ENCODE peak calls at places on chromosomes 16 and 17, in four cellular contexts. D is mucosa of descending colon, E is lung, F is foreskin fibroblast. T is an unnamed sample.

GRCh38 chr16:72415379-72415778 is 243.4 kb upstream of the PMFBP1 start:
- DNase-seq in D (no peak), E (no peak), F (no peak), T (no peak)

GRCh38 chr16:19835989-19836421 is 48.6 kb downstream of the GPRC5B start:
- DNase-seq in D (no peak), E (no peak), F (peak; percentile 12), T (no peak)

GRCh38 chr16:55252577-55252976 is 71.4 kb upstream of the IRX6 start:
- DNase-seq in D (no peak), E (no peak), F (no peak), T (no peak)

GRCh38 chr17:12964162-12964561 is 53.7 kb downstream of the ELAC2 start:
- DNase-seq in D (no peak), E (no peak), F (no peak), T (no peak)

GRCh38 chr17:38619937-38620550 is 14.3 kb upstream of the SRCIN1 start:
- DNase-seq in D (no peak), E (no peak), F (no peak), T (no peak)

GRCh38 chr16:4067262-4068001 is 48.8 kb downstream of the ADCY9 start:
- DNase-seq in D (no peak), E (no peak), F (peak; percentile 90), T (no peak)

GRCh38 chr16:21590791-21591190 is 8.6 kb upstream of the METTL9 start:
- DNase-seq in D (no peak), E (no peak), F (peak; percentile 67), T (no peak)

GRCh38 chr16:76535-77272 is 1.3 kb upstream of the MPG start:
- DNase-seq in D (peak; percentile 85), E (peak; percentile 70), F (peak; percentile 97), T (peak; percentile 59)

GRCh38 chr17:74924250-74924948 is at the start of gene OTOP2:
- DNase-seq in D (no peak), E (peak; percentile 44), F (no peak), T (no peak)

GRCh38 chr17:75876190-75876937 is 2.0 kb downstream of the TRIM47 start:
- DNase-seq in D (peak; percentile 93), E (peak; percentile 74), F (no peak), T (peak; percentile 91)

GRCh38 chr16:48959204-48959603 is 322.4 kb downstream of the CBLN1 start:
- DNase-seq in D (no peak), E (no peak), F (no peak), T (no peak)

GRCh38 chr16:30351586-30352419 is 3.3 kb downstream of the CD2BP2 start:
- DNase-seq in D (peak; percentile 65), E (peak; percentile 86), F (peak; percentile 95), T (no peak)

GRCh38 chr17:69246726-69247375 is 18.2 kb upstream of the ABCA10 start:
- DNase-seq in D (no peak), E (no peak), F (peak; percentile 73), T (no peak)

GRCh38 chr17:76892329-76892728 is 24.1 kb downstream of the MGAT5B start:
- DNase-seq in D (no peak), E (no peak), F (no peak), T (no peak)

GRCh38 chr17:76888661-76889060 is 20.5 kb downstream of the MGAT5B start:
- DNase-seq in D (no peak), E (no peak), F (no peak), T (no peak)

GRCh38 chr17:76886395-76886794 is 18.2 kb downstream of the MGAT5B start:
- DNase-seq in D (no peak), E (no peak), F (no peak), T (no peak)

GRCh38 chr17:76887809-76888208 is 19.6 kb downstream of the MGAT5B start:
- DNase-seq in D (no peak), E (no peak), F (no peak), T (no peak)

GRCh38 chr17:76889323-76889722 is 21.1 kb downstream of the MGAT5B start:
- DNase-seq in D (no peak), E (no peak), F (no peak), T (no peak)
- TF ChIP-seq CTCF in D (no peak), E (no peak), F (no peak), T (no peak)

GRCh38 chr16:9016824-9017223 is 53.1 kb upstream of the USP7 start:
- DNase-seq in D (no peak), E (no peak), F (no peak), T (no peak)
- TF ChIP-seq CTCF in D (no peak), E (no peak), F (no peak), T (no peak)

DNA sequence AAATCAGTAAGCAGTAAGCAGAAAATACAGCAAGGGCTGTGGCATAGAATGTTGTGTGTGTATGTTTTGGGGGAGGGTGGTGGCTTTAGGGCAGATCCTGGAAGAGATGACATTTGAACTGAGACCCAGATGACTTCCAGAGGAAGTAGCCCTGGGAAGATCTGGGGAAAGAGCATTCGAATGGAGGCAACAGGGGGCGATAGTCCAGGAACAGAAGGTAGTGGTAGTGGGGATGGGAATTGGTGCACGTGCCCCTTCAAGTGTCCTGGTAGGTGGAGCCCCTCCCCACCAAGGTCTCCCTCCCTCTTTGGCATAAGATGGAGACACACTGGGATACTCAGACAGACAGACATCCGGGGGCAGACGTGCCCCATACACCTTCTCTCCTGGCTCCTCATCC is 14.1 kb downstream of the ARHGEF15 start:
- DNase-seq in D (no peak), E (no peak), F (no peak), T (no peak)
- TF ChIP-seq CTCF in D (no peak), E (no peak), F (no peak), T (no peak)

GRCh38 chr16:81585785-81586184 is 141.2 kb downstream of the CMIP start:
- DNase-seq in D (no peak), E (no peak), F (peak; percentile 15), T (peak; percentile 45)

GRCh38 chr16:81583893-81584705 is 139.5 kb downstream of the CMIP start:
- DNase-seq in D (no peak), E (peak; percentile 81), F (peak; percentile 93), T (peak; percentile 66)

GRCh38 chr16:81581107-81581506 is 136.5 kb downstream of the CMIP start:
- DNase-seq in D (peak; percentile 75), E (peak; percentile 58), F (no peak), T (peak; percentile 88)

GRCh38 chr16:81586421-81586820 is 141.8 kb downstream of the CMIP start:
- DNase-seq in D (no peak), E (no peak), F (no peak), T (peak; percentile 46)

DNA sequence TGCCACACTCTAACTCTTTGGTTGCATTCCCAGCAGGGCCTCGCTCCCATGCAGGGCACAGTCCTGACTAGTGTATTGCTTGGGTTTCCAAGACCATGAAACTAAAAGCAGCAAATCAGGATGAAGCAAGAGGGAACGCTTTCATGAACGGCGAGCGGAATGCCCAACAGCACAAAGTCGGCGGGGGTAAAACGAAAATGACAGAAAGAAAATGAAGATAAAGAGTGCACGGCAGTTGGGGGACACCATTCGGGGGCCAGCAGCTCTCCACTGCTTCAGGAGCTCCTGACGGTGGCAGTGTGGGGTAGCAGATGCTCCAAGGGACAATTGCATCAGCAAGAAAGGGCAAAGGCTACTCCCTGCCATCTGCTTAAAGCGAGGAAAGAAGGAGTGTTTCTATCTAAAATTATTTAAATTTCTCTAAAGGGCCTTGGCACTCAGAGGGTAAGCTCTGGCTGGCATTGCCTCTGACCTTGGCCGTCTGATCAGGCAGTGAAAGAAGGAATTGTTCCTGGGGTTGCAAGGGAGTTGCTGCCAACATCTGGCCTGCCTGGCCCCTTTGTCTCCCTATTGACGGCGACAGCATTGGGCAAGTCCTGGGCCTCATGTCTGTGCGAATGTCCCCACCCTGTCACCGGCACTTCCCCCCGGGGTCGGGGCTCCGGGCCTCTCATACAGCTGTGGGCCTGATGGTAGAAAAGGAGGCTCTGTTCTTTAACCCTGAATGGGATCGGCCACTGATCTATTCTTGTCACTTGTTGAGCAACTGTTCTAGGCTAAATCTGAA is 138.2 kb downstream of the CMIP start:
- DNase-seq in D (peak; percentile 40), E (no peak), F (peak; percentile 86), T (no peak)
- TF ChIP-seq CTCF in D (no peak), E (no peak), F (peak; percentile 36), T (no peak)

GRCh38 chr17:39667262-39668140 is 752 bp upstream of the PNMT start:
- DNase-seq in D (peak; percentile 66), E (no peak), F (no peak), T (peak; percentile 96)

GRCh38 chr17:39666231-39666600 is 1.1 kb downstream of the TCAP start:
- DNase-seq in D (no peak), E (no peak), F (no peak), T (peak; percentile 86)

GRCh38 chr17:39664581-39665561 is at the start of gene TCAP:
- DNase-seq in D (no peak), E (no peak), F (no peak), T (peak; percentile 95)

GRCh38 chr17:39666601-39667261 is 1.5 kb upstream of the PNMT start:
- DNase-seq in D (no peak), E (no peak), F (no peak), T (peak; percentile 97)

GRCh38 chr17:39665642-39666221 is 583 bp downstream of the TCAP start:
- DNase-seq in D (peak; percentile 61), E (no peak), F (peak; percentile 23), T (peak; percentile 100)
- TF ChIP-seq CTCF in D (no peak), E (no peak), F (no peak), T (no peak)

DNA sequence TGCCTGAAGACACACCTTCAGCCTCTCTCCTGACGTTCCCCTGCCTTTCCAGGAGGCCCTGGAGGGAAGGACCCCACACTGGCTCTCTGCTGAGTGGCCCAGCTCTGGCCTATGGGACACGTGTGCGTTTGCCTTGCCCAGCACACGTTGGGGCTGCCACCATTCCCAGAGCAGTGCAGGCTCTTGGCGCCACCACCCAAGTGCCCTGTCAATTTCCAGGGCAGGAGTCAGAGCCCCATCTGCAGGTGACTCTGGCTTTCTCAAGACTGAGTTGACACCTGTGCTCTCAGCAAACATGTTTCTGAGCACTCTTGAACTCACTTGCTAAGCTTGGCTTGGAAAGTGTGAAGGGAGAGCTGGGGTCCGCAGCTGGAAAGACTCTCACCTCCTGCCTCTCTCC is 4.7 kb upstream of the IRF8 start:
- DNase-seq in D (no peak), E (no peak), F (no peak), T (peak; percentile 67)
- TF ChIP-seq CTCF in D (no peak), E (no peak), F (no peak), T (peak; percentile 31)

GRCh38 chr17:28675980-28676379 is 14.0 kb downstream of the SUPT6H start:
- DNase-seq in D (no peak), E (no peak), F (peak; percentile 16), T (peak; percentile 35)
- TF ChIP-seq CTCF in D (no peak), E (no peak), F (no peak), T (no peak)

DNA sequence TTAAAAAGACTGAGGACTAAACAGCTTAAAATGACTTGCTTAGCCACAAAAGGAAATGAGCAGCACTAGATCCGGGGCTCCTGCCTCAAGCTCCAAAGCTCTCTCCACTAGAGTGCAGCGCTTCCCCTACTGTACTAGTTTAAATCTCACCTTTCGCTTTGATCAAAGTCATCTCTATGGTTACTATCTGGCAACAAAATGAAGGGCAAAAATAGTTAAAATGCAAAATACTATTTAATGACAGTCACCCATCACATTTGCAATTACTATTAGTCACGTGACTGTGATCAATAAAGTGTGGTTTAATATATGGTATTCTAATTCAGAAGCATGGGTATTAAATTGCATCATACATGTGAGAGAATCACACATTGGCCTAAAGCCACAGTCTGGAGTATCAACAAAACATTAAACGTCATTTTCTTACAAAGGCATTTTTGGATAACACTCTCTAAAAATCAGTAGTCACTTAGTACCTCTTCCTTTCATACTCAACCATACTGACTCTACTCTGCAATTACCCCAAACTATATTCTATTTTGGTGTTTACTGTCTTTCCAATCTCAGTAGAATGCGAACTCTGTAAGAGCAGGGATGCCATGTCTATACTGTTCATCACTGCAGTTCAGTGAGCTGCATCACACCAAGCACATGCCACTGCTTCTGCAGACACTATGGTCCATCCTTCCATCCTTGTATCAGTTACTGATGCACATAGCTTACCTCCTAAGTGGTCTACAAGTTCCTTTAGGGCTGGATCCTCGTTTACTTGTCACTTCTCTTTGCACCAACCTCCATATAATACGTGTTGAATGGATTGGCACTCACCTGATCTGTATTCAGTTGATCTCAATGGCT is 6.2 kb downstream of the PSMD12 start:
- DNase-seq in D (no peak), E (no peak), F (peak; percentile 42), T (peak; percentile 17)
- TF ChIP-seq CTCF in D (no peak), E (no peak), F (peak; percentile 42), T (no peak)

T was measured in Calu3.